ENCODE peak calls at places on chromosomes 2 and 18, in six cellular contexts. U, Y, D, N, L and M are unnamed samples.

GRCh38 chr18:50696436-50696835 is 123.4 kb downstream of the MRO start:
- DNase-seq in U (no peak), Y (no peak), D (no peak), N (no peak), L (no peak), M (no peak)

GRCh38 chr18:3985030-3985429 is 470.1 kb downstream of the DLGAP1 start:
- DNase-seq in U (peak), Y (peak), D (no peak), N (no peak), L (peak), M (no peak)

GRCh38 chr2:50143822-50144575 is 887.9 kb downstream of the NRXN1 start:
- DNase-seq in U (peak), Y (peak), D (no peak), N (no peak), L (peak), M (peak)

GRCh38 chr18:25093131-25093530 is 258.8 kb downstream of the ZNF521 start:
- DNase-seq in U (no peak), Y (no peak), D (no peak), N (no peak), L (no peak), M (no peak)

GRCh38 chr2:29060491-29060890 is 13.8 kb downstream of the PCARE start:
- DNase-seq in U (no peak), Y (no peak), D (no peak), N (no peak), L (no peak), M (no peak)

GRCh38 chr2:197255550-197255949 is 55.0 kb downstream of the ANKRD44 start:
- DNase-seq in U (peak), Y (peak), D (peak), N (peak), L (peak), M (no peak)

GRCh38 chr2:85888020-85888744 is 608 bp downstream of the ST3GAL5 start:
- DNase-seq in U (peak), Y (no peak), D (no peak), N (peak), L (no peak), M (peak)

GRCh38 chr2:27798948-27799645 is 27.6 kb downstream of the MRPL33 start:
- DNase-seq in U (peak), Y (peak), D (no peak), N (no peak), L (peak), M (peak)

GRCh38 chr2:173059941-173060575 is 15.6 kb upstream of the MAP3K20 start:
- DNase-seq in U (peak), Y (no peak), D (no peak), N (no peak), L (no peak), M (peak)

GRCh38 chr18:79546781-79547272 is 132.8 kb upstream of the CTDP1 start:
- DNase-seq in U (no peak), Y (no peak), D (no peak), N (no peak), L (no peak), M (no peak)

GRCh38 chr2:52289776-52290175 is 1257.8 kb upstream of the NRXN1 start:
- DNase-seq in U (peak), Y (peak), D (no peak), N (no peak), L (no peak), M (no peak)

GRCh38 chr2:231049286-231050017 is 7.2 kb upstream of the PSMD1 start:
- DNase-seq in U (no peak), Y (no peak), D (no peak), N (no peak), L (no peak), M (no peak)

GRCh38 chr2:165573534-165574461 is 104.3 kb downstream of the CSRNP3 start:
- DNase-seq in U (peak), Y (peak), D (no peak), N (no peak), L (peak), M (peak)

GRCh38 chr18:77401173-77401572 is 151.5 kb downstream of the GALR1 start:
- DNase-seq in U (no peak), Y (no peak), D (no peak), N (no peak), L (no peak), M (no peak)

GRCh38 chr2:33497177-33497787 is 20.8 kb downstream of the RASGRP3 start:
- DNase-seq in U (peak), Y (peak), D (no peak), N (no peak), L (no peak), M (peak)

GRCh38 chr2:71498261-71498701 is 44.9 kb downstream of the DYSF start:
- DNase-seq in U (peak), Y (peak), D (no peak), N (no peak), L (peak), M (peak)

GRCh38 chr18:40366521-40366920 is 1588.5 kb upstream of the PIK3C3 start:
- DNase-seq in U (no peak), Y (no peak), D (no peak), N (no peak), L (no peak), M (peak)

GRCh38 chr18:45155526-45155925 is 459.8 kb upstream of the SLC14A2 start:
- DNase-seq in U (no peak), Y (no peak), D (no peak), N (no peak), L (no peak), M (no peak)

GRCh38 chr2:165825041-165825440 is 31.0 kb upstream of the GALNT3 start:
- DNase-seq in U (peak), Y (peak), D (no peak), N (no peak), L (peak), M (no peak)

GRCh38 chr2:24491626-24492282 is 700 bp downstream of the NCOA1 start:
- DNase-seq in U (peak), Y (peak), D (no peak), N (peak), L (peak), M (peak)

GRCh38 chr2:6787376-6787775 is 78.3 kb downstream of the CMPK2 start:
- DNase-seq in U (peak), Y (no peak), D (no peak), N (no peak), L (no peak), M (no peak)

GRCh38 chr2:102421890-102422759 is 835 bp upstream of the IL18RAP start:
- DNase-seq in U (no peak), Y (no peak), D (no peak), N (no peak), L (no peak), M (no peak)

GRCh38 chr2:8609357-8609804 is 72.5 kb upstream of the ID2 start:
- DNase-seq in U (peak), Y (peak), D (no peak), N (no peak), L (no peak), M (no peak)

GRCh38 chr2:81087646-81088045 is 783.1 kb upstream of the LRRTM1 start:
- DNase-seq in U (no peak), Y (no peak), D (no peak), N (no peak), L (no peak), M (no peak)

GRCh38 chr2:160271166-160272086 is 71.4 kb upstream of the ITGB6 start:
- DNase-seq in U (no peak), Y (no peak), D (no peak), N (no peak), L (no peak), M (peak)

GRCh38 chr2:160268382-160268781 is 68.3 kb upstream of the ITGB6 start:
- DNase-seq in U (no peak), Y (no peak), D (no peak), N (no peak), L (no peak), M (no peak)

GRCh38 chr2:160269803-160270570 is 69.9 kb upstream of the ITGB6 start:
- DNase-seq in U (peak), Y (peak), D (peak), N (peak), L (peak), M (peak)

GRCh38 chr2:160269365-160269764 is 69.3 kb upstream of the ITGB6 start:
- DNase-seq in U (no peak), Y (peak), D (no peak), N (no peak), L (no peak), M (no peak)

GRCh38 chr2:160270571-160271113 is 70.6 kb upstream of the ITGB6 start:
- DNase-seq in U (peak), Y (peak), D (no peak), N (no peak), L (no peak), M (peak)
- H3K4me3 ChIP-seq in U (peak), Y (peak), D (peak), N (no peak), L (peak), M (no peak)

GRCh38 chr2:205683991-205684390 is 1.7 kb downstream of the NRP2 start:
- DNase-seq in U (no peak), Y (no peak), D (no peak), N (no peak), L (no peak), M (no peak)

GRCh38 chr2:205684871-205685313 is 2.6 kb downstream of the NRP2 start:
- DNase-seq in U (no peak), Y (peak), D (no peak), N (no peak), L (no peak), M (peak)

GRCh38 chr2:205686231-205687017 is 4.1 kb downstream of the NRP2 start:
- DNase-seq in U (peak), Y (no peak), D (no peak), N (no peak), L (no peak), M (peak)

GRCh38 chr2:205687018-205687956 is 5.0 kb downstream of the NRP2 start:
- DNase-seq in U (no peak), Y (no peak), D (no peak), N (no peak), L (no peak), M (no peak)

GRCh38 chr2:205685314-205686230 is 3.3 kb downstream of the NRP2 start:
- DNase-seq in U (peak), Y (peak), D (no peak), N (no peak), L (peak), M (peak)
- H3K4me3 ChIP-seq in U (peak), Y (peak), D (peak), N (no peak), L (peak), M (peak)

DNA sequence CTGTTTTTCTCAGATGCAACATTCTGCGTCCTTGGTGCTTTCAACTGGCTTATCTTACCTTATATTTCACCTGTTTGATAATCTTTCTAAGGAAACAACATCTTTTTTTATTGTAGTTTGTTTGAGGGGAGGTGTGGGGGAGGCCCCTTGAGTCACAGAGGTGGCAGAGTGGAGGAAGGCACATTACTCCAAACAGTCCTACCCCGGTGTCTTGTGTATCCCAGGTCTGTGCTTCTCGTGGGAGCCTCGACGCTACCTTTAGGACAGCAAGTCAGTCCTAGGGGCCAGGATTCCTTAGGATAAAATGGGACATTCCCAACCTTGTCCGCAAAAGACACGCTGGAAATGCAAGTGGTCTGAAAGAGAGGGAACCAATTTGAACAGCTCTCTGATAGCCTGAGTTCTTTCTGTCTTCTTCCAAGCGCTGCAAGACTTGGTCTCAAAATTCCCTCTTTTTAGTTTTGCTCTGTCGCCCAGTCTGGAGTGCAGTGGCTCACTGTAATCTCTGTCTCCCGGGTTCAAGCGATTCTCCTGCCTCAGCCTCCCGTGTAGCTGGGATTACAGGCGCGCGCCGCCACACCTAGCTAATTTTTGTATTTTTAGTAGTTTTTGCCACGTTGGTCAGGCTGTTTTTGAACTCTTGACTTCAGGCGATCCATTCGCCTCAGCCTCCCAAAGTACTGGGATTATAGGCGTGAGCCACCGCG is 4.0 kb downstream of the GATA6 start:
- DNase-seq in U (no peak), Y (no peak), D (no peak), N (no peak), L (no peak), M (peak)
- H3K4me3 ChIP-seq in U (peak), Y (peak), D (peak), N (no peak), L (peak), M (peak)

DNA sequence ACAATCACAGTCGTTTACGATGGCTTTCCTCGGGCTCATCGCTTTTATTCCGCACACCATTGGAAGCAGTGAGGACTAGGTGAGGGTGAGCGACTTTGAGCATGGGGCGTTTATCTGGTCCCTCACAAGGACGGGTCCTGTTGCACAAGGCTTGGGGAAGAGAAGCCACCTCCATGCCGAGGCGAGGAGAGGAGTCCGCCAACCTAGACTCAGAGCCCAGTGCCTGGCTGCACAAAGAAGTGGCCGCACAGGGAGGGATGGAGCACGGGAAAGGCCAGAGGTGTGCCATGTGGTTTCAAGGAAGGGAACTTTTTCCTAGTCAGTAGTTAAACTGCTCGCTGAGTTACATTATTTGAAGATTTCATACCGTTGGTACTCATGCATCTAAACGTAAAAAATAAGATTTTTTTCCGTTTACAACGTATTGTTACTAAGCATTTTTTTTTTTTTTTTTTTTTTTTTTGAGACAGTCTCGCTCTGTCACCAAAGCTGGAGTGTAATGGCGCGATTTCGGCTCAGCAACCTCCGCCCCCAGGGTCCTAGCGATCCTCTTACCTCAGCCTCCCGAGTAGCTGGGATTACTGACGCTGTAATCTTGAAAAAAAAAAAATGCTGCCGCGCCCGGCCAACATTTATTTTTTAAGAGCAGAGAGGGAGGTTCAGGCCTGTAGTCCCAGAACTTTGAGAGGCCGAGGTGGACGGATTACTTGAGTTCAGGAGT is 868 bp upstream of the CYP27C1 start:
- DNase-seq in U (peak), Y (peak), D (no peak), N (no peak), L (no peak), M (no peak)
- H3K4me3 ChIP-seq in U (no peak), Y (peak), D (peak), N (no peak), L (peak), M (no peak)

DNA sequence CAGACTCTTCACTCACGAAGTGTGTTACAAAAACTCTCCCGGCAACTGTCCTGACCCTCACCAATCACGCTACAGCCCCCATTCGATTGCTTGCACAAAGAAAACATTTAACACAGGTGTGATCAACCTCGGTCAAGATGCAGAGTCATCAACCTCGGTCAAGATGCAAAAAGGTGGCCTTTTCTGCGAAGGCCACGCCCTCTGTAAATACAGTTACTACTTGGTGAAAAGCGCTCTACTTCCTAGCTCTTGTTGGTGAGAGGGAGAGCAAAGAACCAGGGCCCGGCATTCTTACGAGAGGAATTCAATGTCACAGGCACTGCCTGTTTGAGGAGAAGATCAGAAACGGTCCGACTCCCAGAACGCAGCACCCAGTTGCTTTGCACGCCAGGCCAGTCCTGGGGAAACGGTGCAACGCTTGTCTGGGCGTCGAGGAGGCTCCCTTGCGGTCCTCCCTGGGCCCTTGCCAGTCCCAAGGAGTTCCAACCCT is 2.0 kb downstream of the PIEZO2 start:
- DNase-seq in U (no peak), Y (no peak), D (no peak), N (no peak), L (no peak), M (no peak)
- H3K4me3 ChIP-seq in U (no peak), Y (no peak), D (peak), N (no peak), L (no peak), M (no peak)

GRCh38 chr2:104125096-104125495 is 728.8 kb upstream of the POU3F3 start:
- DNase-seq in U (no peak), Y (no peak), D (no peak), N (no peak), L (no peak), M (no peak)

GRCh38 chr2:104118889-104119288 is 735.0 kb upstream of the POU3F3 start:
- DNase-seq in U (no peak), Y (no peak), D (no peak), N (no peak), L (no peak), M (no peak)

GRCh38 chr2:104120144-104120543 is 733.8 kb upstream of the POU3F3 start:
- DNase-seq in U (no peak), Y (no peak), D (no peak), N (no peak), L (no peak), M (no peak)
- H3K4me3 ChIP-seq in U (no peak), Y (no peak), D (no peak), N (no peak), L (no peak), M (no peak)

GRCh38 chr2:67374481-67374880 is 22.7 kb upstream of the ETAA1 start:
- DNase-seq in U (no peak), Y (no peak), D (no peak), N (no peak), L (no peak), M (peak)
- H3K4me3 ChIP-seq in U (peak), Y (no peak), D (no peak), N (no peak), L (no peak), M (no peak)